ENCODE peak calls at places on chromosomes 3 and 15, in nine cellular contexts. M is GM23248, H is MG63, U is neuronal stem cell, T is neural progenitor cell, I is psoas muscle, Y is prostate gland, A is kidney epithelial cell, W is astrocyte of the spinal cord. Q is an unnamed sample.

GRCh38 chr3:15330031-15330596 is 2.3 kb downstream of the SH3BP5 start:
- DNase-seq in M (peak), H (no peak), U (no peak), T (peak), I (peak), Y (no peak), A (no peak), W (peak), Q (peak)

GRCh38 chr15:47384316-47384715 is 333.0 kb upstream of the SEMA6D start:
- DNase-seq in M (peak), H (peak), U (peak), T (peak), I (no peak), Y (no peak), A (peak), W (peak), Q (peak)

GRCh38 chr3:69385723-69386483 is at the start of gene FRMD4B:
- DNase-seq in M (peak), H (peak), U (no peak), T (peak), I (peak), Y (peak), A (peak), W (peak), Q (no peak)

GRCh38 chr3:78507196-78507984 is 1260.4 kb downstream of the ROBO1 start:
- DNase-seq in M (no peak), H (no peak), U (no peak), T (no peak), I (no peak), Y (no peak), A (peak), W (no peak), Q (no peak)

GRCh38 chr3:11054739-11055438 is 62.3 kb downstream of the SLC6A1 start:
- DNase-seq in M (no peak), H (no peak), U (no peak), T (no peak), I (no peak), Y (no peak), A (no peak), W (no peak), Q (no peak)

GRCh38 chr15:44788748-44789147 is 52.4 kb downstream of the TRIM69 start:
- DNase-seq in M (peak), H (no peak), U (no peak), T (no peak), I (no peak), Y (no peak), A (no peak), W (peak), Q (no peak)

GRCh38 chr15:27358751-27359434 is 387.9 kb downstream of the GABRG3 start:
- DNase-seq in M (peak), H (no peak), U (peak), T (peak), I (no peak), Y (no peak), A (no peak), W (peak), Q (no peak)

GRCh38 chr3:127590282-127590592 is 296 bp downstream of the TPRA1 start:
- DNase-seq in M (no peak), H (no peak), U (no peak), T (no peak), I (no peak), Y (no peak), A (no peak), W (no peak), Q (no peak)

GRCh38 chr15:82790321-82790720 is 15.5 kb downstream of the FSD2 start:
- DNase-seq in M (no peak), H (no peak), U (no peak), T (no peak), I (no peak), Y (no peak), A (no peak), W (no peak), Q (no peak)

GRCh38 chr3:14143826-14144225 is 19.0 kb downstream of the TMEM43 start:
- DNase-seq in M (peak), H (peak), U (no peak), T (no peak), I (no peak), Y (peak), A (peak), W (peak), Q (peak)

GRCh38 chr3:53236112-53236841 is 19.5 kb downstream of the TKT start:
- DNase-seq in M (peak), H (peak), U (no peak), T (no peak), I (peak), Y (peak), A (peak), W (peak), Q (peak)

GRCh38 chr15:40058476-40059140 is 19.6 kb upstream of the SRP14 start:
- DNase-seq in M (peak), H (no peak), U (no peak), T (no peak), I (no peak), Y (no peak), A (no peak), W (peak), Q (peak)

GRCh38 chr15:58306591-58307312 is 125.0 kb upstream of the LIPC start:
- DNase-seq in M (peak), H (no peak), U (no peak), T (peak), I (no peak), Y (peak), A (no peak), W (peak), Q (no peak)

GRCh38 chr3:36911990-36912804 is 32.7 kb downstream of the TRANK1 start:
- DNase-seq in M (peak), H (no peak), U (no peak), T (no peak), I (no peak), Y (no peak), A (peak), W (peak), Q (peak)
- H3K4me3 ChIP-seq in M (no peak), H (no peak), U (no peak), T (no peak), I (no peak), Y (no peak), A (no peak), W (no peak), Q (no peak)

DNA sequence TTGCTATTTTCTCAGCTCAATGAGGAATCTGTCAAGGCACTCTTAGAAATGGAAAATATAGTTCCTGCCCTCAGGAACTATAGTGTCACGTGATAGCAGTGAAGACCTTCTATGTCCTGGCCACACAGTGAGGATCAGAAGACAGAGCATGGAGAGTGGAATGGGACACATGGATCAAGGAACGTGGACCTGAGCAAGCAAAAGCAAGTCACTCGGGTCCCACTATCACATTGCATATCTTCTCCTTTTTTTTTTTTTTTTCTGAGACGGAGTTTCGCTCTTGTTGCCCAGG is 21.2 kb downstream of the SMAD3 start:
- DNase-seq in M (no peak), H (no peak), U (no peak), T (no peak), I (no peak), Y (no peak), A (no peak), W (no peak), Q (no peak)
- H3K4me3 ChIP-seq in M (no peak), H (no peak), U (no peak), T (no peak), I (no peak), Y (no peak), A (no peak), W (no peak), Q (no peak)

GRCh38 chr3:187181454-187182170 is 15.7 kb upstream of the RTP1 start:
- DNase-seq in M (no peak), H (no peak), U (no peak), T (no peak), I (no peak), Y (no peak), A (no peak), W (no peak), Q (no peak)
- H3K4me3 ChIP-seq in M (no peak), H (no peak), U (no peak), T (no peak), I (no peak), Y (no peak), A (no peak), W (no peak), Q (no peak)

GRCh38 chr3:126526668-126527005 is 2.7 kb downstream of the CHST13 start:
- DNase-seq in M (no peak), H (no peak), U (no peak), T (no peak), I (peak), Y (no peak), A (no peak), W (no peak), Q (no peak)

GRCh38 chr3:126525853-126526667 is 2.1 kb downstream of the CHST13 start:
- DNase-seq in M (no peak), H (no peak), U (no peak), T (no peak), I (peak), Y (no peak), A (no peak), W (no peak), Q (no peak)

GRCh38 chr3:126523745-126524428 is at the start of gene CHST13:
- DNase-seq in M (peak), H (peak), U (peak), T (peak), I (peak), Y (no peak), A (no peak), W (peak), Q (no peak)

GRCh38 chr3:126524429-126524988 is 554 bp downstream of the CHST13 start:
- DNase-seq in M (peak), H (no peak), U (peak), T (no peak), I (peak), Y (no peak), A (no peak), W (no peak), Q (no peak)

DNA sequence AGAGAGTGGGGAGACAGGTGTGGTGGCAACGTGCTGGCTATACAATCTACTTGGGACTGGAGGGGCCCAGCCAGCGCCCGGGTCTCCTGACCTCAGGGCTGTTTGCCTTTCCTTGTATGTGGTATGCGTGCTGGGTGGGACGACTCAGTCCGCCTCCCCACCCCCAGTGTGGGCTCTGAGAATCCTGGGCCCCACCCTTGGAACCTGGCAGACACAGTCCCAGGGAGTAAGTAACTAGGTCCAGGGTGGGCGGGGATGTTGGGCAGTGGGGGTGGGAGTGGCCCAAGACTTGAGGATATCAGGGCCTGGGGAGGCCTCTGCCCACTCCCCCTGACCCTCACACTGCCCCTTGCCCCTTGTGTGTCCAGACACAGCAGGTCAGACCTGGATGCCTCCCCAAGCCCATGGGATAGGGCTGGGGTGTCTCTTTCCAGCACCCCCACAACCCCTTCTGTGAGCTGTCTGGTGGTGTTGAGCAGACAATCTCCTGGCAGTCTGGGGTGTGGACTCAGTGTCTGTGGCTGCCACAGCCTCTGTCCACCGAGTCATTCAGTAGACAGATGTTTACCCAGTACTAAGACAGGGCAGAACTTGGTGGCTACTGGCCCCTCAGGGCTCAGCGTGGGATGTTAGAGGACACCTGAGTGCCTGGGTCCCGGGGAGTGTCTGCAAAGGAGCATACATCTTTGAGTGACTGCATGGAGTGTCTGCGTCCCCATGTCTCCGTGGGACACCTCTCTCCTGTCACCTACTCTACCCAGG is 1.3 kb downstream of the CHST13 start:
- DNase-seq in M (no peak), H (no peak), U (no peak), T (no peak), I (peak), Y (no peak), A (no peak), W (no peak), Q (no peak)
- H3K4me3 ChIP-seq in M (no peak), H (no peak), U (no peak), T (no peak), I (no peak), Y (no peak), A (no peak), W (no peak), Q (no peak)

DNA sequence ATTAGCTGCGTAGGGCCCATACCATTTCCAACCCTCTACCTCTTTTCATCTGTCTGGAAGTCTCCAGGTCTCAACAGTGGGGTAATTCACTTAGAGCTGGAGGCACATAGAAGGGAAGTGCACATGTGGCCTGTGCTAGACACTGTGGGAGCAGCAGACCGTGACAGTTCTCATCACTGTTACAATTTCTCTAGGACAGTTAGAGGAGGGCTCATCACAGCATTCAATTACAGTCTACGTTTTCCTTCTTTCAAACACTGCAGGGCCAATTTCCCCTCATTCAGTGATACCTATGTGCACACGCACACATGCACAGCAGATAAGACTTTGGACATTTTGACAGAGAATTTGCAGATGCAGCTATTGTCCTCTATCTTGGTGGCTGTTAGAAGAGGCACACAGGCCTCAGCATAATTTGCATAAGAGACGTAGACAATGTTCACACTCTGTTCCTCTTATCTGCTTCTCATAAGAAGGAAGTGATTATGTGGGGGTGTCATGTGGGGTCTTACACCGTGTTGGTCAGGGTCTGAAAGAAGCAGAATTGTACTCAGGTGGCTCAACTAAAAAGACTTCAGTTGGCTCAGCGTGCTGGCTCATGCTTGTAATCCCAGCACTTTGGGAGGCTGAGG is 12.6 kb upstream of the HRG start:
- DNase-seq in M (no peak), H (no peak), U (no peak), T (no peak), I (no peak), Y (no peak), A (no peak), W (no peak), Q (no peak)
- H3K4me3 ChIP-seq in M (no peak), H (no peak), U (no peak), T (no peak), I (no peak), Y (no peak), A (no peak), W (no peak), Q (no peak)

GRCh38 chr15:63049747-63050439 is 7.3 kb downstream of the TPM1 start:
- DNase-seq in M (peak), H (no peak), U (no peak), T (no peak), I (no peak), Y (no peak), A (no peak), W (peak), Q (no peak)
- H3K4me3 ChIP-seq in M (peak), H (peak), U (no peak), T (peak), I (peak), Y (peak), A (peak), W (peak), Q (peak)

GRCh38 chr3:56467108-56467507 is 1.2 kb downstream of the ERC2 start:
- DNase-seq in M (no peak), H (peak), U (peak), T (peak), I (peak), Y (peak), A (peak), W (peak), Q (peak)
- H3K4me3 ChIP-seq in M (no peak), H (no peak), U (peak), T (peak), I (peak), Y (peak), A (peak), W (peak), Q (peak)

Q was measured in skeletal muscle cell.